ENCODE peak calls at places on chromosomes 6 and 20, in six cellular contexts. S is mesendoderm, Q is IMR-90, P is H9, O is mesenchymal stem cell, N is neuronal stem cell. Y is an unnamed sample.

GRCh38 chr6:7542878-7543394 is 1.5 kb downstream of the DSP start:
- DNase-seq in O (peak; percentile 72), N (no peak), Q (peak; percentile 41), P (peak; percentile 83), S (peak; percentile 90), Y (peak; percentile 95)

GRCh38 chr6:82144852-82145332 is 102.7 kb downstream of the IBTK start:
- DNase-seq in S (peak; percentile 58), Q (peak; percentile 93), O (peak; percentile 96), N (no peak), P (no peak), Y (peak; percentile 74)

GRCh38 chr20:44142416-44142815 is 44.6 kb downstream of the JPH2 start:
- DNase-seq in Q (peak; percentile 50), P (no peak), S (no peak), O (no peak), N (no peak), Y (no peak)

GRCh38 chr20:41213150-41213820 is 75.9 kb downstream of the PLCG1 start:
- DNase-seq in Q (peak; percentile 48), P (no peak), N (no peak), S (no peak), O (peak; percentile 28), Y (no peak)

GRCh38 chr6:121482004-121482693 is 46.7 kb downstream of the GJA1 start:
- DNase-seq in Q (peak; percentile 87), N (no peak), O (peak; percentile 18), P (no peak), S (peak; percentile 68), Y (peak; percentile 77)

GRCh38 chr20:25319241-25320034 is 71.2 kb downstream of the ABHD12 start:
- DNase-seq in O (no peak), Q (no peak), P (no peak), S (no peak), N (no peak), Y (no peak)

GRCh38 chr6:33578588-33579011 is 1.5 kb downstream of the BAK1 start:
- DNase-seq in S (no peak), O (no peak), Q (no peak), P (no peak), N (no peak), Y (no peak)

GRCh38 chr6:125798734-125799510 is 8.2 kb downstream of the NCOA7 start:
- DNase-seq in P (no peak), S (peak; percentile 14), N (no peak), Q (no peak), O (no peak), Y (no peak)

GRCh38 chr6:53974941-53975340 is 136.3 kb upstream of the MLIP start:
- DNase-seq in S (no peak), Q (no peak), O (no peak), N (no peak), P (no peak), Y (no peak)

GRCh38 chr20:4957939-4958362 is 43.4 kb downstream of the SLC23A2 start:
- DNase-seq in N (no peak), O (peak; percentile 13), Q (peak; percentile 52), P (no peak), S (no peak), Y (peak; percentile 31)

GRCh38 chr6:81894788-81895221 is 142.3 kb upstream of the TENT5A start:
- DNase-seq in Q (peak; percentile 39), O (peak; percentile 61), S (no peak), N (peak; percentile 31), P (no peak), Y (no peak)

GRCh38 chr6:36717231-36717825 is 19.7 kb downstream of the RAB44 start:
- DNase-seq in P (no peak), Q (no peak), S (no peak), O (no peak), N (no peak), Y (no peak)

GRCh38 chr6:106056060-106056737 is 29.9 kb upstream of the PRDM1 start:
- DNase-seq in P (no peak), S (peak; percentile 51), O (no peak), N (no peak), Q (no peak), Y (no peak)

GRCh38 chr6:9699890-9700289 is 715.0 kb downstream of the TFAP2A start:
- DNase-seq in N (no peak), S (peak; percentile 13), Q (no peak), P (no peak), O (no peak), Y (no peak)

GRCh38 chr20:38870733-38871559 is 55.3 kb upstream of the FAM83D start:
- DNase-seq in N (no peak), O (no peak), P (no peak), S (peak; percentile 56), Q (peak; percentile 1), Y (peak; percentile 93)

GRCh38 chr20:46709459-46710148 is at the start of gene SLC2A10:
- DNase-seq in N (peak; percentile 40), O (peak; percentile 72), S (peak; percentile 69), P (peak; percentile 65), Q (peak; percentile 61), Y (peak; percentile 72)

GRCh38 chr6:158284340-158285210 is 27.7 kb upstream of the TULP4 start:
- DNase-seq in Q (peak; percentile 98), P (peak; percentile 51), N (peak; percentile 15), O (no peak), S (peak; percentile 51), Y (no peak)

GRCh38 chr6:131592935-131593334 is 19.9 kb downstream of the ARG1 start:
- DNase-seq in P (no peak), O (no peak), Q (no peak), S (no peak), N (no peak), Y (no peak)

GRCh38 chr6:72787521-72788031 is 165.7 kb downstream of the KCNQ5 start:
- DNase-seq in N (peak; percentile 39), P (peak; percentile 46), S (peak; percentile 84), O (peak; percentile 93), Q (peak; percentile 78), Y (peak; percentile 80)

GRCh38 chr6:137927777-137928218 is 60.7 kb downstream of the TNFAIP3 start:
- DNase-seq in P (no peak), S (peak; percentile 26), N (no peak), Q (peak; percentile 53), O (peak; percentile 11), Y (peak; percentile 29)

GRCh38 chr6:137309078-137309762 is 90.0 kb upstream of the IFNGR1 start:
- DNase-seq in O (peak; percentile 60), N (no peak), S (peak; percentile 63), Q (peak; percentile 52), P (peak; percentile 61), Y (no peak)

GRCh38 chr6:100209323-100210137 is 215.5 kb upstream of the MCHR2 start:
- DNase-seq in O (no peak), P (no peak), N (no peak), S (no peak), Q (peak; percentile 63), Y (no peak)

GRCh38 chr6:116945809-116946208 is 68.8 kb downstream of the RFX6 start:
- DNase-seq in P (no peak), N (no peak), Q (no peak), O (peak; percentile 30), S (no peak), Y (peak; percentile 8)

GRCh38 chr6:142822882-142823578 is 121.9 kb downstream of the HIVEP2 start:
- DNase-seq in P (peak; percentile 82), N (no peak), S (peak; percentile 88), O (no peak), Q (no peak), Y (peak; percentile 92)

GRCh38 chr20:36467076-36467999 is 74.0 kb upstream of the MYL9 start:
- DNase-seq in P (no peak), N (no peak), S (no peak), Q (no peak), O (peak; percentile 17), Y (no peak)

GRCh38 chr20:32159766-32160221 is 47.7 kb downstream of the PLAGL2 start:
- DNase-seq in Q (no peak), S (no peak), N (no peak), P (no peak), O (no peak), Y (no peak)

GRCh38 chr20:17854307-17854903 is 114.2 kb downstream of the SNX5 start:
- DNase-seq in O (peak; percentile 53), S (peak; percentile 76), N (no peak), Q (peak; percentile 44), P (peak; percentile 77), Y (peak; percentile 43)

GRCh38 chr6:135087803-135088202 is 33.2 kb upstream of the HBS1L start:
- DNase-seq in Q (no peak), P (no peak), S (no peak), O (peak; percentile 29), N (no peak), Y (no peak)

GRCh38 chr20:10185741-10186558 is 32.7 kb upstream of the SNAP25 start:
- DNase-seq in P (no peak), S (no peak), Q (no peak), N (no peak), O (no peak), Y (no peak)

DNA sequence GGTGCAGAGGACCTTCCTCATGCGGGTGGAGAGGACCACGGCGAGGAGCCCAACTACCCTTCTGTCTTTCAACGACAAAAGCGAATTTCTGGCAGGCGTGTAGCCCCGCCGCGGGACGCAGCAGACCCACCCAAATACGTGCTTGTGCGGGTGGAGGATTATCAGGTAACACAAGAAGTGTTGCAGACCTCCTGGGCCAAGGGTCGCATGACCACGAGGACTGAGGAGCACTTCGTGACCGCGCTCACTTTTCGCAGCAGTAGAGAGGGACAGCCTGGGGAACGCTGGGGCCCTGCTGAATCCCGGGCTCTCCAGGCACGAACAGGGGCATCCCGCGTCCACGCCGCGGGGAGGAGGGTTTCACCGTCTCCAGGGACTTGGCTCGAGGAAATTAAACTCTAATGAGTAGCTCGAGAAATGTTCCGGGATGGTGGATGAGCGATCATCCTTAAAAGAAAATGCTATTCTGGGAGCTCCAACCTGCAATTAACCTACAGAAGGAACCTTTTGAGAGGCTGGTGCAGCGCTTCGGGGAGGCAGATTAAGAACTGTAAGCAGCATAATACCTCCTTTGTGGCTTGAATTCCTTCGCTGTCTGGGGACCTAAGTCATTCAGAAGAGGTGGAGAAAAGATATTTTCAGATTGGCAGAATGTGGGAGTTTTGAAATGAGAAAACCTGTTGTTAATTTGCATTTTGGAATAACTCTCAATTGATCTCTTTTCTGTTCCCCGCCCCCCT is 828 bp downstream of the C6orf141 start:
- DNase-seq in S (peak; percentile 55), O (peak; percentile 43), P (peak; percentile 54), N (peak; percentile 67), Q (no peak), Y (peak; percentile 31)
- H2BK120ac ChIP-seq in S (no peak overlapping the region), O (no peak overlapping the region), P (peak overlapping the region; percentile 29), N (peak overlapping the region; percentile 76), Q (no peak overlapping the region), Y (no peak overlapping the region)

DNA sequence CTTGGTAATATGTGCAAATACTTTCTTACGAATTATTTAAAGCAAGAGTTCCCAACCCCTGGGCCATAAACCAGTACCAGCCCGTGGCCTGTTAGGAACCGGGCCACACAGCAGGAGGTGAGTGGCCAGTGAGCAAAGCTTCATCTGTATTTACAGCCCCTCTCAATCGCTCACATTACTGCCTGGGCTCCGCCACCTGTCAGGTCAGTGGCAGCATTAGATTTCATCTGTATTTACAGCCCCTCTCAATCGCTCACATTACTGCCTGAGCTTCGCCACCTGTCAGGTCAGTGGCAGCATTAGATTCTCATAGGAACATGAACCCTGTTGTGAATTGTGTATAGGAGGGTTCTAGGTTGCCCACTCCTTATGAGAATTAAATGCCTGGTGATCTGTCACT is 142.0 kb downstream of the RNASET2 start:
- DNase-seq in S (no peak), N (no peak), O (no peak), Q (no peak), P (no peak), Y (no peak)
- H3K18ac ChIP-seq in S (no peak overlapping the region), N (no peak overlapping the region), O (no peak overlapping the region), Q (no peak overlapping the region), P (no peak overlapping the region), Y (no peak overlapping the region)

GRCh38 chr6:153832543-153832942 is 206.5 kb upstream of the OPRM1 start:
- DNase-seq in O (no peak), N (no peak), P (no peak), Q (no peak), S (no peak), Y (no peak)
- H2BK120ac ChIP-seq in O (no peak overlapping the region), N (no peak overlapping the region), P (no peak overlapping the region), Q (no peak overlapping the region), S (no peak overlapping the region), Y (no peak overlapping the region)

GRCh38 chr6:25886066-25886465 is 12.0 kb upstream of the SLC17A3 start:
- DNase-seq in N (no peak), O (no peak), Q (no peak), P (no peak), S (no peak), Y (no peak)
- H3K18ac ChIP-seq in N (no peak overlapping the region), O (no peak overlapping the region), Q (no peak overlapping the region), P (no peak overlapping the region), S (no peak overlapping the region), Y (no peak overlapping the region)